ENCODE peak calls at places on chromosome 4, in six cellular contexts. P is fibroblast of lung, O is ovary, X is HCT116, J is neural progenitor cell, Z is Peyer's patch. D is an unnamed sample.
A peak's percentile ranks its signal among the peaks of the same experiment; 100 is the strongest.

GRCh38 chr4:41204400-41204978 is 9.9 kb downstream of the APBB2 start:
- DNase-seq in P (peak; percentile 57), O (peak; percentile 63), X (peak; percentile 67), J (no peak), Z (no peak), D (no peak)

GRCh38 chr4:18847276-18847890 is 825.8 kb upstream of the LCORL start:
- DNase-seq in J (no peak), O (no peak), X (no peak), Z (no peak), P (peak; percentile 8), D (no peak)

GRCh38 chr4:182492456-182492855 is 249.3 kb downstream of the TENM3 start:
- DNase-seq in P (peak; percentile 76), Z (no peak), X (no peak), O (no peak), J (no peak), D (no peak)

GRCh38 chr4:187208641-187209040 is 485.0 kb upstream of the FAT1 start:
- DNase-seq in X (no peak), Z (peak; percentile 74), J (no peak), P (no peak), O (no peak), D (no peak)

GRCh38 chr4:46844325-46844917 is 64.6 kb downstream of the COX7B2 start:
- DNase-seq in P (peak; percentile 61), J (peak; percentile 73), Z (peak; percentile 68), X (peak; percentile 27), O (no peak), D (peak; percentile 13)

GRCh38 chr4:150209140-150209829 is 131.0 kb downstream of the DCLK2 start:
- DNase-seq in J (peak; percentile 58), Z (peak; percentile 65), P (peak; percentile 76), X (peak; percentile 49), O (peak; percentile 78), D (no peak)

GRCh38 chr4:5821665-5822358 is 71.1 kb downstream of the CRMP1 start:
- DNase-seq in O (no peak), Z (no peak), J (peak; percentile 54), X (peak; percentile 23), P (no peak), D (no peak)

GRCh38 chr4:183638436-183638835 is 20.5 kb downstream of the RWDD4 start:
- DNase-seq in J (no peak), P (no peak), Z (no peak), X (no peak), O (no peak), D (no peak)

GRCh38 chr4:30256105-30256828 is 463.9 kb upstream of the PCDH7 start:
- DNase-seq in J (no peak), O (no peak), X (no peak), P (no peak), Z (no peak), D (no peak)

GRCh38 chr4:128820631-128821119 is 11.2 kb downstream of the JADE1 start:
- DNase-seq in Z (no peak), O (no peak), X (no peak), P (no peak), J (no peak), D (no peak)

GRCh38 chr4:38678078-38678477 is 14.1 kb downstream of the KLF3 start:
- DNase-seq in P (peak; percentile 97), O (no peak), Z (no peak), J (no peak), X (no peak), D (no peak)

GRCh38 chr4:133068083-133068482 is 81.0 kb upstream of the PCDH10 start:
- DNase-seq in J (no peak), P (no peak), O (no peak), X (no peak), Z (no peak), D (no peak)
- H3K4me3 ChIP-seq in J (no peak overlapping the region), P (no peak overlapping the region), O (no peak overlapping the region), X (no peak overlapping the region), Z (no peak overlapping the region), D (no peak overlapping the region)

GRCh38 chr4:53490965-53491622 is 100.2 kb downstream of the LNX1 start:
- DNase-seq in P (peak; percentile 95), Z (peak; percentile 53), J (peak; percentile 49), O (no peak), X (peak; percentile 27), D (no peak)
- TF ChIP-seq CTCF in P (peak; percentile 70), Z (peak; percentile 70), J (peak; percentile 77), O (peak; percentile 52), X (peak; percentile 76), D (peak; percentile 75)

GRCh38 chr4:140152760-140153418 is 1.1 kb downstream of the MAML3 start:
- DNase-seq in O (peak; percentile 82), Z (peak; percentile 75), X (no peak), P (peak; percentile 49), J (peak; percentile 71), D (peak; percentile 33)
- H3K4me3 ChIP-seq in O (peak overlapping the region; percentile 50), Z (peak overlapping the region; percentile 81), X (peak overlapping the region; percentile 70), P (peak overlapping the region; percentile 97), J (peak overlapping the region; percentile 92), D (no peak overlapping the region)

DNA sequence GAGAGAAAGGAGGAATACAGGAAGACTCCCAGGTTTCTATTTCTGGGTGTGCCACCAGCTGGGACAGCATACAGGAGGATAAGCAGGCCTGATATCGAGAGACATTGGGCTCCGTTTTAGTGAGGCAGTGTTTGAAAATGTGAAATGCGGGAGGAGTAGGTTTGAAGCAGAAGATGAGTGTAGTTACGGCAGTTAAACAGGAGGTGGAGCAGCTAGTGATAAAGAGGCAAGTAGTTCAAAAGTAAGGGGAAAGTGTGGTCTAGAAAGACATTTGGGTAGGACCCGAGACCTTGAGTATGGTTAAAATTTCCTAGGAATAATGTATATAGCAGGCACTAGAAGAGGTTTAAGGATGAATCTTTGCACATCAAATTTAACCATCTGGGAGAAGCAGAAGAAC is 42.4 kb downstream of the DCUN1D4 start:
- DNase-seq in J (peak; percentile 46), Z (no peak), X (peak; percentile 13), P (peak; percentile 32), O (no peak), D (no peak)
- TF ChIP-seq CTCF in J (peak; percentile 52), Z (peak; percentile 51), X (peak; percentile 53), P (peak; percentile 34), O (no peak), D (peak; percentile 42)

GRCh38 chr4:102477657-102478056 is 23.5 kb upstream of the NFKB1 start:
- DNase-seq in J (no peak), X (no peak), Z (no peak), O (no peak), P (no peak), D (no peak)
- H3K4me3 ChIP-seq in J (no peak overlapping the region), X (no peak overlapping the region), Z (no peak overlapping the region), O (no peak overlapping the region), P (no peak overlapping the region), D (no peak overlapping the region)

GRCh38 chr4:112327950-112328349 is 30.8 kb downstream of the ALPK1 start:
- DNase-seq in X (peak; percentile 32), P (peak; percentile 79), O (no peak), J (peak; percentile 63), Z (no peak), D (peak; percentile 46)
- TF ChIP-seq CTCF in X (peak; percentile 62), P (peak; percentile 21), O (no peak), J (peak; percentile 75), Z (peak; percentile 48), D (peak; percentile 40)

DNA sequence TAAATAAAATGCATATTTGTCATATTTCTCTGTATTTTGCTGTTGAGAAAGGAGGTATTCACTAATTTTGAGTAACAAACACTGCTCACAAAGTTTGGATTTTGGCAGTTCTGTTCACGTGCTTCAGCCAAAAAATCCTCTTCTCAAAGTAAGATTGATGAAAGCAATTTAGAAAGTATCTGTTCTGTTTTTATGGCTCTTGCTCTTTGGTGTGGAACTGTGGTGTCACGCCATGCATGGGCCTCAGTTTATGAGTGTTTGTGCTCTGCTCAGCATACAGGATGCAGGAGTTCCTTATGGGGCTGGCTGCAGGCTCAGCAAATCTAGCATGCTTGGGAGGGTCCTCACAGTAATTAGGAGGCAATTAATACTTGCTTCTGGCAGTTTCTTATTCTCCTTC is 3.3 kb downstream of the HTT start:
- DNase-seq in X (no peak), P (no peak), Z (peak; percentile 62), J (no peak), O (no peak), D (peak; percentile 69)
- H3K4me3 ChIP-seq in X (no peak overlapping the region), P (no peak overlapping the region), Z (no peak overlapping the region), J (no peak overlapping the region), O (no peak overlapping the region), D (peak overlapping the region; percentile 9)

D was measured in GM06990.